ENCODE peak calls at places on chromosome 3, in six cellular contexts. B is adrenal gland, Z is fibroblast of lung, J is uterus, C is heart right ventricle, D is mammary epithelial cell. S is an unnamed sample.

GRCh38 chr3:146772211-146772743 is 167.1 kb upstream of the PLSCR5 start:
- DNase-seq in B (no peak), Z (no peak), J (no peak), C (peak), D (no peak), S (no peak)

GRCh38 chr3:186105543-186105942 is 3.3 kb downstream of the ETV5 start:
- DNase-seq in B (no peak), Z (no peak), J (no peak), C (no peak), D (no peak), S (no peak)

GRCh38 chr3:173411288-173412064 is 13.9 kb downstream of the NLGN1 start:
- DNase-seq in B (no peak), Z (peak), J (no peak), C (no peak), D (peak), S (no peak)

GRCh38 chr3:179196098-179196497 is 47.9 kb downstream of the PIK3CA start:
- DNase-seq in B (no peak), Z (peak), J (no peak), C (no peak), D (peak), S (no peak)

GRCh38 chr3:38109580-38110313 is 27.2 kb downstream of the ACAA1 start:
- DNase-seq in B (no peak), Z (no peak), J (no peak), C (no peak), D (no peak), S (no peak)

GRCh38 chr3:84666468-84666867 is 292.3 kb upstream of the CADM2 start:
- DNase-seq in B (no peak), Z (no peak), J (no peak), C (no peak), D (no peak), S (no peak)

GRCh38 chr3:31882895-31883294 is 98.2 kb downstream of the OSBPL10 start:
- DNase-seq in B (no peak), Z (no peak), J (no peak), C (no peak), D (peak), S (no peak)

GRCh38 chr3:140166908-140167599 is 232.1 kb downstream of the CLSTN2 start:
- DNase-seq in B (no peak), Z (peak), J (no peak), C (no peak), D (no peak), S (no peak)

GRCh38 chr3:8575364-8576104 is 69.1 kb downstream of the SSUH2 start:
- DNase-seq in B (peak), Z (peak), J (no peak), C (no peak), D (peak), S (no peak)

GRCh38 chr3:157093096-157093495 is 66.9 kb downstream of the CCNL1 start:
- DNase-seq in B (no peak), Z (no peak), J (no peak), C (no peak), D (no peak), S (no peak)

GRCh38 chr3:4850211-4850927 is 128.9 kb upstream of the BHLHE40 start:
- DNase-seq in B (no peak), Z (peak), J (no peak), C (no peak), D (no peak), S (no peak)

GRCh38 chr3:136990826-136991225 is 33.0 kb downstream of the IL20RB start:
- DNase-seq in B (no peak), Z (no peak), J (no peak), C (no peak), D (peak), S (no peak)

GRCh38 chr3:55880357-55880756 is 393.3 kb upstream of the WNT5A start:
- DNase-seq in B (no peak), Z (no peak), J (no peak), C (no peak), D (peak), S (no peak)

GRCh38 chr3:58291671-58292338 is 14.2 kb upstream of the RPP14 start:
- DNase-seq in B (no peak), Z (no peak), J (no peak), C (no peak), D (no peak), S (no peak)

GRCh38 chr3:168117853-168118313 is 22.2 kb upstream of the GOLIM4 start:
- DNase-seq in B (peak), Z (peak), J (no peak), C (no peak), D (peak), S (no peak)

GRCh38 chr3:32816439-32817194 is 1.2 kb upstream of the TRIM71 start:
- DNase-seq in B (peak), Z (peak), J (no peak), C (no peak), D (peak), S (no peak)

GRCh38 chr3:172848910-172849309 is 98.4 kb downstream of the ECT2 start:
- DNase-seq in B (no peak), Z (peak), J (no peak), C (no peak), D (peak), S (no peak)

GRCh38 chr3:52874869-52875588 is 22.3 kb downstream of the STIMATE start:
- DNase-seq in B (no peak), Z (no peak), J (no peak), C (no peak), D (no peak), S (no peak)

GRCh38 chr3:129530821-129531220 is 2.4 kb downstream of the RHO start:
- DNase-seq in B (no peak), Z (no peak), J (no peak), C (no peak), D (no peak), S (no peak)

GRCh38 chr3:184592411-184593200 is 31.0 kb downstream of the EPHB3 start:
- DNase-seq in B (peak), Z (peak), J (peak), C (no peak), D (no peak), S (no peak)

GRCh38 chr3:72303926-72304325 is 519.0 kb upstream of the PROK2 start:
- DNase-seq in B (no peak), Z (no peak), J (peak), C (no peak), D (no peak), S (no peak)

GRCh38 chr3:115627180-115628074 is 4.1 kb downstream of the GAP43 start:
- DNase-seq in B (no peak), Z (no peak), J (no peak), C (no peak), D (no peak), S (no peak)

GRCh38 chr3:114464548-114464947 is 170.7 kb downstream of the TIGIT start:
- DNase-seq in B (no peak), Z (no peak), J (no peak), C (no peak), D (no peak), S (no peak)

GRCh38 chr3:87997298-87997697 is 61.5 kb downstream of the CGGBP1 start:
- DNase-seq in B (peak), Z (peak), J (no peak), C (no peak), D (no peak), S (no peak)

GRCh38 chr3:193040836-193041672 is 123.4 kb upstream of the MB21D2 start:
- DNase-seq in B (peak), Z (peak), J (no peak), C (no peak), D (peak), S (no peak)

GRCh38 chr3:38028621-38029361 is 651 bp downstream of the PLCD1 start:
- DNase-seq in B (no peak), Z (no peak), J (no peak), C (peak), D (no peak), S (no peak)

GRCh38 chr3:127637546-127637945 is 8.6 kb downstream of the PODXL2 start:
- DNase-seq in B (no peak), Z (no peak), J (no peak), C (no peak), D (no peak), S (no peak)

GRCh38 chr3:155065537-155065936 is 14.6 kb upstream of the MME start:
- DNase-seq in B (no peak), Z (peak), J (no peak), C (no peak), D (peak), S (no peak)

GRCh38 chr3:56593455-56594158 is 36.6 kb downstream of the CCDC66 start:
- DNase-seq in B (no peak), Z (no peak), J (no peak), C (no peak), D (no peak), S (no peak)

GRCh38 chr3:106114848-106115247 is 246.0 kb upstream of the CBLB start:
- DNase-seq in B (no peak), Z (peak), J (no peak), C (no peak), D (peak), S (no peak)

GRCh38 chr3:43503067-43503728 is 118.6 kb downstream of the ANO10 start:
- DNase-seq in B (no peak), Z (peak), J (no peak), C (no peak), D (no peak), S (no peak)

GRCh38 chr3:23157331-23157730 is 45.8 kb upstream of the UBE2E2 start:
- DNase-seq in B (no peak), Z (no peak), J (no peak), C (no peak), D (no peak), S (no peak)

GRCh38 chr3:188578579-188579363 is 424.8 kb downstream of the LPP start:
- DNase-seq in B (peak), Z (peak), J (peak), C (peak), D (peak), S (peak)

GRCh38 chr3:115052906-115053305 is 94.2 kb downstream of the ZBTB20 start:
- DNase-seq in B (no peak), Z (peak), J (no peak), C (no peak), D (no peak), S (no peak)

GRCh38 chr3:17231537-17232261 is 346.9 kb downstream of the PLCL2 start:
- DNase-seq in B (no peak), Z (no peak), J (no peak), C (no peak), D (no peak), S (no peak)

GRCh38 chr3:67940200-67940952 is 286.0 kb upstream of the SUCLG2 start:
- DNase-seq in B (peak), Z (no peak), J (no peak), C (no peak), D (no peak), S (no peak)

GRCh38 chr3:22587446-22587845 is 615.7 kb upstream of the UBE2E2 start:
- DNase-seq in B (no peak), Z (no peak), J (no peak), C (no peak), D (no peak), S (no peak)

GRCh38 chr3:180018588-180018987 is 18.1 kb downstream of the PEX5L start:
- DNase-seq in B (no peak), Z (no peak), J (no peak), C (no peak), D (no peak), S (no peak)

DNA sequence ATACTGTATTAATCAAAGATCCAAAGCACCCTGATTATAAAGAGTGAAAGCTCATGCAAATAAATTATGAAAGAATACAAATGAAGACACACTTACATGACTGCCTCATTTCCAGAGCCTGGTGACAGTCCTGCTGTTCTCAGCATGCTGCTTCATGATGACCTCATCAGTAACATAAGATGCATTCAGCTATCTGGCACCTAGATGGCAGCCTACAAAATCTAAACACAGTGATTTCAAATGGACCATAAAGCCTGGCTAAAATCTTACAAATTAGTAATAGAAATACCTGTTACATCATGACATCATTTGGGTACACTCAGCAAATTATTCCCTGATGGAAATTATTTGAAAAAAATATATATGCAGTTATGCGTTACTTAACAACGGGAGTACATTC is 207.0 kb downstream of the EPHA3 start:
- DNase-seq in B (no peak), Z (peak), J (no peak), C (no peak), D (peak), S (no peak)
- TF ChIP-seq CTCF in B (no peak), Z (no peak), J (no peak), C (no peak), D (peak), S (no peak)

DNA sequence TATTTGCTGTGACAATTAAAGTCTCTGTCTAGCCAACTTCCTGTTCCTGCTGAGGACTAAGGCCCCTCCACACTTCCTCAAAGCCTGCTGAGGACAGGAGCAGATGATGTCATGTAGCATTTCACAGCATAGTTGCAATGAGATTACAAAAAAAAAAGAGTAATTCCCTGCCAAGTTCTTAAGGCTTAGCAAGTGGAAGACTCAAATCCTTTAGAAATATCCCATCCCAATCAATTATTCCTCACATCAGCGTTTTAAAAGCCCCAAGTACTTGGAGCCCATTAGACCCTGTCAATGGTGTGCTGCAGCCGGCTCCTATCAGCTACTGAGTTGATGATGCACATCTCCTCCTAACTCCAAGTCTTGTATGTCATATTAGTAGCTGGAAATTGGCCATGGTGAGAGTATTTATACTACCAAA is 51.7 kb downstream of the TRANK1 start:
- DNase-seq in B (peak), Z (peak), J (no peak), C (no peak), D (no peak), S (no peak)
- H3K4me3 ChIP-seq in B (no peak), Z (no peak), J (no peak), C (no peak), D (no peak), S (no peak)

DNA sequence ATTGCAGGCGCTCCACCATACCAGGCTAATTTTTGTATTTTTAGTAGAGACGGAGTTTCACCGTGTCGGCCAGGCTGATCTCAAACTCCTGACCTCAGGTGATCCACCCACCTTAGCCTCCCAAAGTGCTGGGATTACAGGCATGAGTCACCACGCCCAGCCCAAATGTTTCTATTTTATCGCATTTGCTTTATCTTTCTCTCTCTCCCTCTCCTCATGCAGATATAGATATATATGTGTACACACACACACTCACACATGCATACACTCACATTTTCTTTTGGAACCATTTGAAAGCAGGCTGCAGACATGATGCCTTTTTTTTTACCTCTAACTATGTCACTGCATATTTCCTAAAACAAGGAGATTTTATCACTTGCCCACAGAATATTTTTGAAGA is 7.3 kb upstream of the MCCC1 start:
- DNase-seq in B (no peak), Z (no peak), J (no peak), C (no peak), D (no peak), S (no peak)
- H3K27ac ChIP-seq in B (no peak), Z (no peak), J (no peak), C (no peak), D (no peak), S (no peak)

GRCh38 chr3:12722205-12722604 is 36.9 kb downstream of the TMEM40 start:
- DNase-seq in B (no peak), Z (no peak), J (no peak), C (no peak), D (no peak), S (no peak)
- TF ChIP-seq CTCF in B (no peak), Z (no peak), J (no peak), C (no peak), D (no peak), S (no peak)

GRCh38 chr3:60001369-60001768 is 951.5 kb upstream of the CFAP20DC start:
- DNase-seq in B (no peak), Z (no peak), J (no peak), C (no peak), D (no peak), S (no peak)
- H3K4me3 ChIP-seq in B (no peak), Z (no peak), J (no peak), C (no peak), D (no peak), S (no peak)

DNA sequence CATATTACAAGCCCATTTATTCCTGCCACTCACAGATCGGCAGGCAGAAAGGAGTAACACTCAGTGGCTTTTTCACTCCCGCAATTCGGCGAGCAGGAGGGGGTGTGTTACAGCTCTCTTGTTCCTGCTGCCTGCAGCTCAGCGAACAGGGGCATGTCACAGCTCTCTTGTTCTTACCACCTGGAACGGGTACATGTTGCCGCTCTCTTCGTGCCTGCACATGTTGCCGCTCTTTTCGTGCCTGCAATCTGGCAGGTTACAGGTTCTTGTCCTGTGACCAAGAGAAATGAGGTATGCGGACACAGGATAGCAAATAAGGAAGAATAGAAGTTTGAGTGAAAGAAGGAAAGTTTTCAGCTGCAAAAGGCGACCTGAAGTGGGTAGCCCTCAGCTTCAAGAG is 761.4 kb downstream of the NAALADL2 start:
- DNase-seq in B (no peak), Z (no peak), J (no peak), C (no peak), D (no peak), S (no peak)
- H3K27ac ChIP-seq in B (no peak), Z (no peak), J (no peak), C (no peak), D (no peak), S (no peak)

GRCh38 chr3:48563382-48563918 is at the start of gene UCN2:
- DNase-seq in B (no peak), Z (peak), J (no peak), C (no peak), D (no peak), S (no peak)

GRCh38 chr3:48565186-48565585 is 1.6 kb upstream of the UCN2 start:
- DNase-seq in B (no peak), Z (no peak), J (no peak), C (no peak), D (no peak), S (no peak)

GRCh38 chr3:48564667-48565066 is 1.1 kb upstream of the UCN2 start:
- DNase-seq in B (no peak), Z (no peak), J (no peak), C (no peak), D (no peak), S (no peak)

GRCh38 chr3:48562367-48563095 is 1.1 kb downstream of the UCN2 start:
- DNase-seq in B (no peak), Z (no peak), J (no peak), C (no peak), D (no peak), S (no peak)

DNA sequence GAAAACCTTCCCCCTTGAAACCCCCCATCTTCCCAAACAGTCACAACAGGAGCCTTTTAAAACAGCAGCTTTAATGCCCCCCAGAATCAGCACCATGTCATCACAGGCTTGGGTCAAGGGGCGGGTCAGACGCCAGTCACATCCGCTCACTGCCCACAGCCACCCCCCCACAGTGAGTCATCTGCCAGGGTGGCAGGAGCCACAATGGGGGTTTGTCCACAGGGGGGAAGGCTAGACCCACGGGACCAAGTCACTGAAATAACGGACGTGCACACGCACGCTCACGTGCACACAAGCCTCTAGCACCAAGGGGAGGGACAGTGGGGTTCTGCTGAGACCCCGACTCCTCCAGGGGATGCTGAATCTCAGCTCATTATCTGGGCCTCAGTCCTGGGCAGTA is 441 bp upstream of the UCN2 start:
- DNase-seq in B (peak), Z (peak), J (no peak), C (peak), D (peak), S (no peak)
- TF ChIP-seq CTCF in B (no peak), Z (no peak), J (no peak), C (no peak), D (no peak), S (no peak)